ENCODE peak calls at places on chromosome 22, in five cellular contexts. B is HCT116, F is sigmoid colon, T is GM12878, Y is GM23338. K is an unnamed sample.

GRCh38 chr22:46010951-46011626 is 34.1 kb upstream of the WNT7B start:
- DNase-seq in B (no peak), F (peak), T (no peak), Y (no peak), K (peak)

GRCh38 chr22:35882226-35883027 is 146.2 kb downstream of the RBFOX2 start:
- DNase-seq in B (no peak), F (no peak), T (no peak), Y (no peak), K (no peak)

GRCh38 chr22:49643998-49644397 is 183.7 kb downstream of the BRD1 start:
- DNase-seq in B (no peak), F (no peak), T (no peak), Y (no peak), K (no peak)

GRCh38 chr22:44951510-44951816 is 58.3 kb downstream of the PHF21B start:
- DNase-seq in B (no peak), F (no peak), T (no peak), Y (no peak), K (no peak)

GRCh38 chr22:49021097-49021925 is 806.4 kb downstream of the BRD1 start:
- DNase-seq in B (no peak), F (peak), T (no peak), Y (no peak), K (peak)

GRCh38 chr22:45200862-45201511 is 37.3 kb downstream of the NUP50 start:
- DNase-seq in B (no peak), F (peak), T (no peak), Y (no peak), K (peak)

GRCh38 chr22:44033689-44034088 is 9.6 kb downstream of the PARVB start:
- DNase-seq in B (no peak), F (no peak), T (no peak), Y (peak), K (no peak)

GRCh38 chr22:42692239-42693054 is 28.2 kb downstream of the A4GALT start:
- DNase-seq in B (no peak), F (no peak), T (no peak), Y (peak), K (peak)

GRCh38 chr22:31625661-31626426 is 36.2 kb downstream of the PISD start:
- DNase-seq in B (no peak), F (peak), T (no peak), Y (peak), K (peak)

GRCh38 chr22:31626427-31627150 is 35.4 kb downstream of the PISD start:
- DNase-seq in B (no peak), F (no peak), T (no peak), Y (no peak), K (no peak)

GRCh38 chr22:31623634-31624312 is 38.2 kb downstream of the PISD start:
- DNase-seq in B (no peak), F (no peak), T (no peak), Y (no peak), K (peak)

GRCh38 chr22:31627223-31627731 is 34.7 kb downstream of the PISD start:
- DNase-seq in B (no peak), F (no peak), T (no peak), Y (no peak), K (peak)

GRCh38 chr22:31625257-31625640 is 36.8 kb downstream of the PISD start:
- DNase-seq in B (no peak), F (no peak), T (no peak), Y (no peak), K (no peak)
- H3K4me3 ChIP-seq in B (no peak), F (peak), T (no peak), Y (peak), K (peak)

GRCh38 chr22:26648011-26648497 is 9.3 kb upstream of the MIAT start:
- DNase-seq in B (no peak), F (no peak), T (no peak), Y (peak), K (peak)
- TF ChIP-seq POLR2AphosphoS5 in B (no peak), F (no peak), T (no peak), Y (no peak), K (peak)

DNA sequence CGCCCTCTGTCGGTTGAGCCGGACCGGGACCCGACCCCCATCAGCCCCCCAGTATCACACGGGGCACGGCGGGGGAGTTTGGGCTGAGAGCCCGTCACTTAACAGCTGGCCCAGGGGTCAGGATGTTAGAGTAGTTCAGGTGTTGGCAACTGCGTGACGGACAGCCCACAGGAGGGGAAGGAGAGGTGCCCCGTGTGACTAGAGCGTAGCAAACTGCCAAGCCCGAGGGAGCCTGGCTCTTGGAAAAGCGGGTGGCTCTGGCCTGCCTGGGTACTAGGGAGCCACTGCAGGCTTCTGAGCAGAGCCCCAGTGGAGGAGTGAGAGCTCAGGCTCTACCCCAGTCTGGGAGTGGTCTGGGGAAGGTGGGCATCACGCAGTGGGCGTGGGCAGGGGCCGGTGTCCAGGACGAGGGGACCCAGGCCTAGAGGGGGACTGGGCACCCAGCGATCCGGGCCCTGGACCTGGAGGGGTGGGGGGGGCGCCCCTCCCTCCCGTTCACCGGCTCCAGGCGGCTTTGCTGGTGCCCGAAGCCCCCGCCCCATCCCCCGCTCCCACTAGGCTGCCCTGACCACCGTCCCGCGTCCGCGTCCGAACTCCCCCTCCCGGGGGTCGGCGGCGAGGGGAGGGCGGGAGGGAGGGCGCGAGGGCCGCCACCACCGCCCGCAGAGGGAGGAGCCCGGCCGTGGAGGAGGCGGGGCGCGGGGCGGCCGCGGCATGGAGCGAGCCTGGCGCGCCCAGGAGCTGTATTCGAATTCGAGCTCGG is 24.4 kb downstream of the SHANK3 start:
- DNase-seq in B (no peak), F (peak), T (no peak), Y (peak), K (peak)
- H3K4me3 ChIP-seq in B (peak), F (peak), T (no peak), Y (peak), K (peak)

GRCh38 chr22:29202231-29203192 is 3.2 kb upstream of the EMID1 start:
- DNase-seq in B (no peak), F (no peak), T (peak), Y (peak), K (peak)
- TF ChIP-seq POLR2AphosphoS5 in B (no peak), F (no peak), T (peak), Y (no peak), K (peak)

GRCh38 chr22:47552541-47553205 is 790.2 kb downstream of the TBC1D22A start:
- DNase-seq in B (no peak), F (no peak), T (no peak), Y (no peak), K (no peak)
- H3K4me3 ChIP-seq in B (no peak), F (no peak), T (no peak), Y (no peak), K (no peak)

GRCh38 chr22:23786752-23787599 is at the start of gene SMARCB1:
- DNase-seq in B (peak), F (peak), T (no peak), Y (peak), K (peak)
- TF ChIP-seq POLR2AphosphoS5 in B (peak), F (peak), T (peak), Y (peak), K (peak)

DNA sequence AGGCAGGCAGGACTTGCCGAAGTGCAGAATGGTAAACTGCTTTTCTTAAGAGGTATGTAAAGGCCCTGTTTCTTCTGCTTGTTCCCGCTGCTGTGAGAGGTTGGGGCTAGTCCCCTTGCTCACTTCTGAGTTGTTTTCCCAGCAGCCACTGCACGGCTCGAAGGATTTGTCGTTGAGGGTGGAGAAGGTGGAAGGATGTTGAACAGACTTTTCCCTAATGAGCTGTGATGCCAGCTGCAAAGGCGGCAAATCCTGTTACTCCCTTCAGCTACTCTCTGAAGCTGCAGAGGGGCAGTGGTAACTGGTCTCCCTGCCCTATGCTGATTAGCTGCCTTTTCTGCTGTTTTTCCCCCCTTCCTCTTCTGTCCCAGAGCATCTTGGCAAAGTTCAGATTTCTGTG is 90.4 kb upstream of the SLC25A18 start:
- DNase-seq in B (no peak), F (no peak), T (no peak), Y (no peak), K (no peak)
- H3K4me3 ChIP-seq in B (no peak), F (no peak), T (no peak), Y (no peak), K (no peak)

GRCh38 chr22:39318507-39319283 is 728 bp downstream of the RPL3 start:
- DNase-seq in B (no peak), F (no peak), T (no peak), Y (no peak), K (no peak)
- TF ChIP-seq POLR2AphosphoS5 in B (no peak), F (no peak), T (no peak), Y (no peak), K (no peak)

GRCh38 chr22:20396639-20397038 is 2.7 kb downstream of the ZNF74 start:
- DNase-seq in B (no peak), F (no peak), T (peak), Y (no peak), K (no peak)
- H3K4me3 ChIP-seq in B (no peak), F (no peak), T (no peak), Y (no peak), K (no peak)